ENCODE peak calls at places on chromosomes 2 and 18, in eight cellular contexts. X is uterus; T is body of pancreas; D is G401; W is CD8-positive, alpha-beta memory T cell; S is BJ; M is nucleus accumbens; N is MV-4-11. Y is an unnamed sample.
A peak's percentile ranks its signal among the peaks of the same experiment; 100 is the strongest.

GRCh38 chr18:48563027-48563426 is 24.2 kb downstream of the CTIF start:
- DNase-seq in X (no peak), T (no peak), D (no peak), W (no peak), S (peak; percentile 53), M (no peak), N (no peak), Y (no peak)

GRCh38 chr18:8800876-8801262 is 95.5 kb downstream of the MTCL1 start:
- DNase-seq in X (no peak), T (no peak), D (peak; percentile 22), W (no peak), S (no peak), M (no peak), N (no peak), Y (no peak)

GRCh38 chr2:134319581-134320246 is 65.8 kb downstream of the MGAT5 start:
- DNase-seq in X (no peak), T (no peak), D (no peak), W (no peak), S (no peak), M (no peak), N (no peak), Y (peak; percentile 24)

GRCh38 chr2:237075749-237076599 is 9.7 kb upstream of the COPS8 start:
- DNase-seq in X (no peak), T (no peak), D (no peak), W (no peak), S (no peak), M (no peak), N (no peak), Y (no peak)

GRCh38 chr2:149885468-149885867 is 297.9 kb upstream of the MMADHC start:
- DNase-seq in X (no peak), T (peak; percentile 34), D (peak; percentile 27), W (no peak), S (no peak), M (no peak), N (peak; percentile 34), Y (no peak)

GRCh38 chr2:65265090-65266045 is 37.7 kb downstream of the ACTR2 start:
- DNase-seq in X (no peak), T (peak; percentile 20), D (peak; percentile 89), W (peak; percentile 32), S (peak; percentile 32), M (no peak), N (peak; percentile 56), Y (no peak)

GRCh38 chr2:28539095-28539494 is 43.2 kb downstream of the PLB1 start:
- DNase-seq in X (no peak), T (no peak), D (no peak), W (no peak), S (no peak), M (peak; percentile 47), N (no peak), Y (no peak)

GRCh38 chr18:9868857-9869712 is 16.7 kb upstream of the TXNDC2 start:
- DNase-seq in X (no peak), T (no peak), D (no peak), W (no peak), S (no peak), M (no peak), N (no peak), Y (peak; percentile 84)

GRCh38 chr2:119753041-119753929 is 6.4 kb upstream of the PTPN4 start:
- DNase-seq in X (no peak), T (peak; percentile 39), D (peak; percentile 80), W (peak; percentile 53), S (no peak), M (no peak), N (peak; percentile 23), Y (peak; percentile 17)

GRCh38 chr2:70089220-70089945 is 2.1 kb downstream of the PCBP1 start:
- DNase-seq in X (no peak), T (peak; percentile 38), D (peak; percentile 41), W (no peak), S (no peak), M (peak; percentile 24), N (no peak), Y (no peak)

GRCh38 chr2:42851186-42851585 is 58.8 kb upstream of the HAAO start:
- DNase-seq in X (peak; percentile 13), T (no peak), D (no peak), W (no peak), S (no peak), M (no peak), N (no peak), Y (no peak)

GRCh38 chr2:101628050-101628392 is 69.5 kb upstream of the MAP4K4 start:
- DNase-seq in X (no peak), T (no peak), D (no peak), W (no peak), S (no peak), M (no peak), N (no peak), Y (no peak)

GRCh38 chr2:47223980-47224379 is 68.9 kb upstream of the STPG4 start:
- DNase-seq in X (no peak), T (no peak), D (no peak), W (no peak), S (no peak), M (no peak), N (no peak), Y (no peak)

GRCh38 chr2:50448556-50448955 is 583.4 kb downstream of the NRXN1 start:
- DNase-seq in X (no peak), T (no peak), D (peak; percentile 77), W (no peak), S (no peak), M (no peak), N (no peak), Y (no peak)

GRCh38 chr2:162710282-162710891 is 128.2 kb downstream of the KCNH7 start:
- DNase-seq in X (no peak), T (peak; percentile 77), D (peak; percentile 45), W (no peak), S (no peak), M (no peak), N (no peak), Y (no peak)

GRCh38 chr18:6561029-6561861 is 146.5 kb upstream of the L3MBTL4 start:
- DNase-seq in X (peak; percentile 67), T (peak; percentile 84), D (peak; percentile 44), W (no peak), S (no peak), M (no peak), N (peak; percentile 94), Y (peak; percentile 98)

GRCh38 chr18:50193796-50194622 is 938 bp downstream of the MYO5B start:
- DNase-seq in X (no peak), T (peak; percentile 34), D (no peak), W (no peak), S (no peak), M (no peak), N (no peak), Y (no peak)

GRCh38 chr2:120659275-120659952 is 76.3 kb upstream of the GLI2 start:
- DNase-seq in X (no peak), T (no peak), D (no peak), W (no peak), S (no peak), M (no peak), N (no peak), Y (no peak)

GRCh38 chr2:152336854-152337510 is 2.0 kb downstream of the FMNL2 start:
- DNase-seq in X (peak; percentile 43), T (peak; percentile 21), D (peak; percentile 81), W (no peak), S (no peak), M (peak; percentile 26), N (no peak), Y (no peak)

GRCh38 chr2:119431976-119432881 is 575 bp downstream of the TMEM37 start:
- DNase-seq in X (no peak), T (peak; percentile 47), D (peak; percentile 5), W (no peak), S (no peak), M (no peak), N (peak; percentile 46), Y (no peak)

GRCh38 chr2:55403177-55403998 is 16.3 kb downstream of the CCDC88A start:
- DNase-seq in X (no peak), T (no peak), D (no peak), W (no peak), S (no peak), M (no peak), N (peak; percentile 47), Y (peak; percentile 45)

GRCh38 chr2:30339071-30339470 is 107.7 kb downstream of the LBH start:
- DNase-seq in X (no peak), T (no peak), D (no peak), W (no peak), S (no peak), M (no peak), N (no peak), Y (no peak)

GRCh38 chr2:112730791-112731190 is 10.0 kb downstream of the NT5DC4 start:
- DNase-seq in X (no peak), T (no peak), D (no peak), W (no peak), S (no peak), M (no peak), N (no peak), Y (no peak)

GRCh38 chr2:187875836-187876235 is 321.6 kb upstream of the TFPI start:
- DNase-seq in X (no peak), T (no peak), D (no peak), W (no peak), S (no peak), M (no peak), N (no peak), Y (no peak)

GRCh38 chr2:171957061-171957460 is 34.8 kb downstream of the HAT1 start:
- DNase-seq in X (no peak), T (no peak), D (peak; percentile 45), W (no peak), S (no peak), M (no peak), N (peak; percentile 70), Y (peak; percentile 65)

GRCh38 chr2:16870677-16871076 is 205.0 kb upstream of the CYRIA start:
- DNase-seq in X (no peak), T (no peak), D (no peak), W (no peak), S (no peak), M (no peak), N (no peak), Y (no peak)

GRCh38 chr2:36773947-36774346 is 77.4 kb downstream of the VIT start:
- DNase-seq in X (no peak), T (no peak), D (no peak), W (no peak), S (no peak), M (no peak), N (no peak), Y (no peak)

GRCh38 chr18:49728542-49728941 is 84.8 kb downstream of the ACAA2 start:
- DNase-seq in X (no peak), T (peak; percentile 66), D (peak; percentile 32), W (no peak), S (no peak), M (no peak), N (peak; percentile 38), Y (no peak)

GRCh38 chr18:49076767-49077166 is 126.0 kb upstream of the SMAD7 start:
- DNase-seq in X (no peak), T (no peak), D (peak; percentile 95), W (no peak), S (no peak), M (no peak), N (no peak), Y (no peak)

GRCh38 chr18:63161728-63162195 is 157.8 kb downstream of the BCL2 start:
- DNase-seq in X (peak; percentile 75), T (peak; percentile 48), D (no peak), W (peak; percentile 79), S (peak; percentile 53), M (no peak), N (peak; percentile 91), Y (no peak)

GRCh38 chr2:207767461-207768167 is 2.1 kb downstream of the FZD5 start:
- DNase-seq in X (peak; percentile 29), T (peak; percentile 65), D (no peak), W (no peak), S (no peak), M (no peak), N (no peak), Y (no peak)

GRCh38 chr18:55047546-55047945 is 88.3 kb upstream of the CCDC68 start:
- DNase-seq in X (no peak), T (no peak), D (no peak), W (no peak), S (no peak), M (no peak), N (peak; percentile 80), Y (no peak)

GRCh38 chr18:49849331-49850217 is 36.2 kb upstream of the ACAA2 start:
- DNase-seq in X (no peak), T (peak; percentile 28), D (peak; percentile 66), W (no peak), S (peak; percentile 66), M (no peak), N (no peak), Y (no peak)

GRCh38 chr2:43212931-43213330 is 13.5 kb downstream of the ZFP36L2 start:
- DNase-seq in X (no peak), T (peak; percentile 28), D (no peak), W (no peak), S (no peak), M (no peak), N (peak; percentile 99), Y (peak; percentile 97)